ENCODE peak calls at places on chromosomes 4 and X, in seven cellular contexts. L is GM23248, U is KBM-7, R is HL-60, X is NCI-H2081 treated with DMSO at 0.1 percent for 48 hours, S is epithelial cell of proximal tubule, Y is WERI-Rb-1. G is an unnamed sample.

GRCh38 chrX:109880629-109881028 is 122.3 kb upstream of the TMEM164 start:
- DNase-seq in L (no peak), U (peak; percentile 35), R (peak; percentile 81), X (no peak), S (no peak), Y (no peak), G (no peak)

GRCh38 chr4:54085284-54085683 is 14.7 kb upstream of the GSX2 start:
- DNase-seq in L (peak; percentile 95), U (no peak), R (no peak), X (no peak), S (peak; percentile 92), Y (no peak), G (peak; percentile 82)

GRCh38 chr4:77418333-77418732 is 187.3 kb upstream of the CXCL13 start:
- DNase-seq in L (peak; percentile 3), U (peak; percentile 11), R (no peak), X (no peak), S (peak; percentile 27), Y (no peak), G (no peak)

GRCh38 chrX:2391869-2392606 is 108.7 kb downstream of the DHRSX start:
- DNase-seq in L (peak; percentile 64), U (no peak), R (no peak), X (no peak), S (peak; percentile 83), Y (no peak), G (peak; percentile 63)

GRCh38 chr4:5138389-5138788 is 87.1 kb downstream of the STK32B start:
- DNase-seq in L (no peak), U (no peak), R (no peak), X (no peak), S (no peak), Y (no peak), G (no peak)

GRCh38 chrX:102808336-102808735 is 87.8 kb downstream of the GPRASP3 start:
- DNase-seq in L (peak; percentile 36), U (no peak), R (no peak), X (no peak), S (no peak), Y (no peak), G (no peak)

GRCh38 chrX:148874621-148875020 is 374.2 kb downstream of the AFF2 start:
- DNase-seq in L (peak; percentile 69), U (no peak), R (no peak), X (no peak), S (no peak), Y (no peak), G (no peak)

GRCh38 chr4:25160714-25161598 is 707 bp upstream of the SEPSECS start:
- DNase-seq in L (peak; percentile 66), U (peak; percentile 37), R (no peak), X (no peak), S (no peak), Y (no peak), G (peak; percentile 8)

GRCh38 chr4:22712105-22712504 is 19.4 kb downstream of the GBA3 start:
- DNase-seq in L (no peak), U (no peak), R (no peak), X (no peak), S (no peak), Y (no peak), G (no peak)

GRCh38 chr4:108078024-108078733 is 88.5 kb downstream of the HADH start:
- DNase-seq in L (no peak), U (no peak), R (no peak), X (no peak), S (no peak), Y (no peak), G (no peak)

GRCh38 chr4:128649575-128650205 is 159.8 kb upstream of the JADE1 start:
- DNase-seq in L (peak; percentile 80), U (no peak), R (no peak), X (no peak), S (no peak), Y (no peak), G (peak; percentile 74)

GRCh38 chr4:163448541-163449203 is 24.9 kb downstream of the TKTL2 start:
- DNase-seq in L (peak; percentile 42), U (no peak), R (no peak), X (no peak), S (no peak), Y (no peak), G (peak; percentile 17)

GRCh38 chrX:10884246-10884645 is 226.9 kb upstream of the HCCS start:
- DNase-seq in L (peak; percentile 78), U (no peak), R (no peak), X (no peak), S (no peak), Y (no peak), G (peak; percentile 38)

GRCh38 chrX:53184836-53185235 is 40.2 kb downstream of the KDM5C start:
- DNase-seq in L (peak; percentile 78), U (no peak), R (no peak), X (no peak), S (peak; percentile 32), Y (no peak), G (peak; percentile 36)

GRCh38 chrX:10085223-10085622 is 71.6 kb upstream of the CLCN4 start:
- DNase-seq in L (peak; percentile 19), U (peak; percentile 39), R (no peak), X (no peak), S (no peak), Y (no peak), G (no peak)

GRCh38 chr4:146333187-146333894 is 119.0 kb downstream of the REELD1 start:
- DNase-seq in L (peak; percentile 62), U (peak; percentile 27), R (no peak), X (no peak), S (no peak), Y (peak; percentile 9), G (peak; percentile 42)

GRCh38 chr4:6905501-6905900 is 4.1 kb upstream of the TBC1D14 start:
- DNase-seq in L (no peak), U (no peak), R (no peak), X (no peak), S (no peak), Y (no peak), G (no peak)

GRCh38 chr4:136784326-136784725 is 748.0 kb downstream of the PCDH18 start:
- DNase-seq in L (no peak), U (no peak), R (no peak), X (no peak), S (no peak), Y (no peak), G (no peak)

GRCh38 chr4:156169011-156169410 is 215.3 kb upstream of the CTSO start:
- DNase-seq in L (peak; percentile 90), U (peak; percentile 56), R (peak; percentile 4), X (peak; percentile 4), S (no peak), Y (peak; percentile 73), G (peak; percentile 87)

GRCh38 chr4:83961575-83961974 is 425.7 kb downstream of the GPAT3 start:
- DNase-seq in L (peak; percentile 44), U (peak; percentile 2), R (no peak), X (no peak), S (no peak), Y (no peak), G (peak; percentile 56)

GRCh38 chr4:183074288-183074990 is 24.6 kb upstream of the WWC2 start:
- DNase-seq in L (peak; percentile 53), U (no peak), R (no peak), X (no peak), S (peak; percentile 54), Y (no peak), G (peak; percentile 61)

GRCh38 chr4:9924750-9925149 is 96.5 kb downstream of the SLC2A9 start:
- DNase-seq in L (peak; percentile 35), U (no peak), R (no peak), X (peak; percentile 68), S (no peak), Y (peak; percentile 77), G (peak; percentile 52)

GRCh38 chr4:25817059-25817681 is 45.6 kb downstream of the SEL1L3 start:
- DNase-seq in L (peak; percentile 91), U (no peak), R (no peak), X (no peak), S (no peak), Y (no peak), G (peak; percentile 76)

GRCh38 chrX:10173331-10173900 is 16.6 kb downstream of the CLCN4 start:
- DNase-seq in L (peak; percentile 89), U (no peak), R (no peak), X (no peak), S (peak; percentile 79), Y (no peak), G (peak; percentile 40)

GRCh38 chr4:179692251-179692650 is 2250.0 kb upstream of the AGA start:
- DNase-seq in L (no peak), U (no peak), R (no peak), X (no peak), S (no peak), Y (no peak), G (no peak)

GRCh38 chrX:150365051-150365952 is 2.2 kb downstream of the MAMLD1 start:
- DNase-seq in L (peak; percentile 77), U (peak; percentile 88), R (peak; percentile 36), X (no peak), S (no peak), Y (peak; percentile 81), G (peak; percentile 59)

GRCh38 chr4:164571593-164572385 is 182.1 kb upstream of the SMIM31 start:
- DNase-seq in L (peak; percentile 2), U (no peak), R (no peak), X (no peak), S (no peak), Y (no peak), G (no peak)

GRCh38 chr4:137545461-137545861 is 13.2 kb upstream of the PCDH18 start:
- DNase-seq in L (peak; percentile 93), U (no peak), R (no peak), X (no peak), S (no peak), Y (no peak), G (peak; percentile 79)

GRCh38 chr4:11908205-11908604 is 479.5 kb upstream of the HS3ST1 start:
- DNase-seq in L (no peak), U (no peak), R (no peak), X (no peak), S (no peak), Y (no peak), G (no peak)

GRCh38 chr4:102420563-102421221 is 75.4 kb upstream of the SLC39A8 start:
- DNase-seq in L (peak; percentile 54), U (peak; percentile 40), R (no peak), X (no peak), S (no peak), Y (no peak), G (peak; percentile 30)

GRCh38 chrX:119417842-119418241 is 18.7 kb downstream of the SLC25A43 start:
- DNase-seq in L (no peak), U (peak; percentile 38), R (no peak), X (no peak), S (no peak), Y (no peak), G (no peak)

GRCh38 chrX:154490021-154490413 is 412 bp downstream of the SLC10A3 start:
- DNase-seq in L (peak; percentile 66), U (peak; percentile 43), R (peak; percentile 13), X (no peak), S (no peak), Y (no peak), G (peak; percentile 34)

GRCh38 chr4:176406297-176406696 is 86.5 kb downstream of the SPCS3 start:
- DNase-seq in L (no peak), U (no peak), R (no peak), X (no peak), S (no peak), Y (no peak), G (no peak)

GRCh38 chrX:50871922-50872453 is 38.5 kb upstream of the BMP15 start:
- DNase-seq in L (no peak), U (no peak), R (no peak), X (no peak), S (no peak), Y (no peak), G (no peak)

GRCh38 chr4:40486534-40486933 is 143.1 kb downstream of the RBM47 start:
- DNase-seq in L (peak; percentile 45), U (no peak), R (peak; percentile 39), X (no peak), S (no peak), Y (no peak), G (peak; percentile 15)

GRCh38 chr4:1792832-1793495 is at the start of gene FGFR3:
- DNase-seq in L (peak; percentile 64), U (no peak), R (no peak), X (no peak), S (no peak), Y (peak; percentile 66), G (peak; percentile 94)

G was measured in AG20443.